ENCODE peak calls at places on chromosomes 7 and 10, in six cellular contexts. One of them, this sample, is unnamed.

GRCh38 chr7:91165846-91166230 is 98.4 kb upstream of the FZD1 start:
- ATAC-seq in central memory CD8-positive, alpha-beta T cell: no peak
- ATAC-seq in WTC11: no peak
- ATAC-seq in T-helper 17 cell: no peak
- ATAC-seq in activated naive CD8-positive, alpha-beta T cell treated with anti-CD3 and anti-CD28 coated beads, Interleukin-2, amount 10 ng/mL, durations not matched to agents 7 days and 5 days: no peak
- ATAC-seq in mucosa of descending colon: no peak
- ATAC-seq in this sample: no peak

GRCh38 chr7:131691454-131692130 is 135.2 kb upstream of the PODXL start:
- ATAC-seq in activated naive CD8-positive, alpha-beta T cell treated with anti-CD3 and anti-CD28 coated beads, Interleukin-2, amount 10 ng/mL, durations not matched to agents 7 days and 5 days: no peak
- ATAC-seq in central memory CD8-positive, alpha-beta T cell: no peak
- ATAC-seq in WTC11: no peak
- ATAC-seq in T-helper 17 cell: no peak
- ATAC-seq in mucosa of descending colon: no peak
- ATAC-seq in this sample: no peak

GRCh38 chr7:28008171-28008570 is 172.4 kb downstream of the JAZF1 start:
- ATAC-seq in WTC11: no peak
- ATAC-seq in central memory CD8-positive, alpha-beta T cell: no peak
- ATAC-seq in T-helper 17 cell: no peak
- ATAC-seq in activated naive CD8-positive, alpha-beta T cell treated with anti-CD3 and anti-CD28 coated beads, Interleukin-2, amount 10 ng/mL, durations not matched to agents 7 days and 5 days: no peak
- ATAC-seq in mucosa of descending colon: no peak
- ATAC-seq in this sample: no peak

GRCh38 chr10:70145166-70145665 is 1.3 kb downstream of the TYSND1 start:
- ATAC-seq in T-helper 17 cell: peak; percentile 2
- ATAC-seq in activated naive CD8-positive, alpha-beta T cell treated with anti-CD3 and anti-CD28 coated beads, Interleukin-2, amount 10 ng/mL, durations not matched to agents 7 days and 5 days: no peak
- ATAC-seq in central memory CD8-positive, alpha-beta T cell: no peak
- ATAC-seq in WTC11: no peak
- ATAC-seq in mucosa of descending colon: no peak
- ATAC-seq in this sample: peak; percentile 9

GRCh38 chr10:75926763-75927162 is 495.3 kb downstream of the LRMDA start:
- ATAC-seq in T-helper 17 cell: no peak
- ATAC-seq in central memory CD8-positive, alpha-beta T cell: no peak
- ATAC-seq in mucosa of descending colon: no peak
- ATAC-seq in activated naive CD8-positive, alpha-beta T cell treated with anti-CD3 and anti-CD28 coated beads, Interleukin-2, amount 10 ng/mL, durations not matched to agents 7 days and 5 days: no peak
- ATAC-seq in WTC11: peak; percentile 55
- ATAC-seq in this sample: peak; percentile 77

GRCh38 chr10:60494774-60495173 is 105.1 kb upstream of the ANK3 start:
- ATAC-seq in central memory CD8-positive, alpha-beta T cell: no peak
- ATAC-seq in T-helper 17 cell: no peak
- ATAC-seq in activated naive CD8-positive, alpha-beta T cell treated with anti-CD3 and anti-CD28 coated beads, Interleukin-2, amount 10 ng/mL, durations not matched to agents 7 days and 5 days: no peak
- ATAC-seq in mucosa of descending colon: no peak
- ATAC-seq in WTC11: no peak
- ATAC-seq in this sample: peak; percentile 70

GRCh38 chr10:6445671-6446278 is 134.3 kb downstream of the PRKCQ start:
- ATAC-seq in T-helper 17 cell: peak; percentile 68
- ATAC-seq in activated naive CD8-positive, alpha-beta T cell treated with anti-CD3 and anti-CD28 coated beads, Interleukin-2, amount 10 ng/mL, durations not matched to agents 7 days and 5 days: no peak
- ATAC-seq in central memory CD8-positive, alpha-beta T cell: peak; percentile 43
- ATAC-seq in mucosa of descending colon: peak; percentile 45
- ATAC-seq in WTC11: peak; percentile 48
- ATAC-seq in this sample: peak; percentile 29

GRCh38 chr7:135282621-135283295 is 49.1 kb downstream of the STRA8 start:
- ATAC-seq in mucosa of descending colon: no peak
- ATAC-seq in central memory CD8-positive, alpha-beta T cell: no peak
- ATAC-seq in activated naive CD8-positive, alpha-beta T cell treated with anti-CD3 and anti-CD28 coated beads, Interleukin-2, amount 10 ng/mL, durations not matched to agents 7 days and 5 days: no peak
- ATAC-seq in WTC11: no peak
- ATAC-seq in T-helper 17 cell: peak; percentile 52
- ATAC-seq in this sample: no peak

GRCh38 chr7:93365341-93365740 is 133.2 kb downstream of the VPS50 start:
- ATAC-seq in mucosa of descending colon: no peak
- ATAC-seq in WTC11: no peak
- ATAC-seq in T-helper 17 cell: no peak
- ATAC-seq in central memory CD8-positive, alpha-beta T cell: no peak
- ATAC-seq in activated naive CD8-positive, alpha-beta T cell treated with anti-CD3 and anti-CD28 coated beads, Interleukin-2, amount 10 ng/mL, durations not matched to agents 7 days and 5 days: no peak
- ATAC-seq in this sample: no peak

GRCh38 chr7:6291531-6291930 is 19.1 kb upstream of the CYTH3 start:
- ATAC-seq in T-helper 17 cell: no peak
- ATAC-seq in activated naive CD8-positive, alpha-beta T cell treated with anti-CD3 and anti-CD28 coated beads, Interleukin-2, amount 10 ng/mL, durations not matched to agents 7 days and 5 days: no peak
- ATAC-seq in WTC11: no peak
- ATAC-seq in mucosa of descending colon: no peak
- ATAC-seq in central memory CD8-positive, alpha-beta T cell: no peak
- ATAC-seq in this sample: no peak

GRCh38 chr7:74231232-74231590 is 21.4 kb downstream of the LAT2 start:
- ATAC-seq in WTC11: no peak
- ATAC-seq in mucosa of descending colon: peak; percentile 56
- ATAC-seq in T-helper 17 cell: peak; percentile 71
- ATAC-seq in central memory CD8-positive, alpha-beta T cell: no peak
- ATAC-seq in activated naive CD8-positive, alpha-beta T cell treated with anti-CD3 and anti-CD28 coated beads, Interleukin-2, amount 10 ng/mL, durations not matched to agents 7 days and 5 days: peak; percentile 41
- ATAC-seq in this sample: no peak

GRCh38 chr7:6558837-6559236 is 7.6 kb upstream of the GRID2IP start:
- ATAC-seq in central memory CD8-positive, alpha-beta T cell: no peak
- ATAC-seq in mucosa of descending colon: peak; percentile 47
- ATAC-seq in T-helper 17 cell: no peak
- ATAC-seq in WTC11: peak; percentile 75
- ATAC-seq in activated naive CD8-positive, alpha-beta T cell treated with anti-CD3 and anti-CD28 coated beads, Interleukin-2, amount 10 ng/mL, durations not matched to agents 7 days and 5 days: peak; percentile 37
- ATAC-seq in this sample: peak; percentile 43

GRCh38 chr7:120996333-120996982 is 7.9 kb downstream of the CPED1 start:
- ATAC-seq in WTC11: no peak
- ATAC-seq in central memory CD8-positive, alpha-beta T cell: peak; percentile 81
- ATAC-seq in T-helper 17 cell: peak; percentile 87
- ATAC-seq in activated naive CD8-positive, alpha-beta T cell treated with anti-CD3 and anti-CD28 coated beads, Interleukin-2, amount 10 ng/mL, durations not matched to agents 7 days and 5 days: no peak
- ATAC-seq in mucosa of descending colon: peak; percentile 89
- ATAC-seq in this sample: peak; percentile 56

GRCh38 chr7:68429376-68430117 is 1168.7 kb upstream of the AUTS2 start:
- ATAC-seq in central memory CD8-positive, alpha-beta T cell: no peak
- ATAC-seq in mucosa of descending colon: no peak
- ATAC-seq in T-helper 17 cell: no peak
- ATAC-seq in activated naive CD8-positive, alpha-beta T cell treated with anti-CD3 and anti-CD28 coated beads, Interleukin-2, amount 10 ng/mL, durations not matched to agents 7 days and 5 days: no peak
- ATAC-seq in WTC11: no peak
- ATAC-seq in this sample: no peak

GRCh38 chr7:107494315-107494751 is 24.5 kb downstream of the GPR22 start:
- ATAC-seq in central memory CD8-positive, alpha-beta T cell: no peak
- ATAC-seq in activated naive CD8-positive, alpha-beta T cell treated with anti-CD3 and anti-CD28 coated beads, Interleukin-2, amount 10 ng/mL, durations not matched to agents 7 days and 5 days: no peak
- ATAC-seq in mucosa of descending colon: peak; percentile 88
- ATAC-seq in T-helper 17 cell: no peak
- ATAC-seq in WTC11: no peak
- ATAC-seq in this sample: peak; percentile 42

GRCh38 chr10:31390804-31391203 is 71.8 kb downstream of the ZEB1 start:
- ATAC-seq in mucosa of descending colon: no peak
- ATAC-seq in WTC11: no peak
- ATAC-seq in activated naive CD8-positive, alpha-beta T cell treated with anti-CD3 and anti-CD28 coated beads, Interleukin-2, amount 10 ng/mL, durations not matched to agents 7 days and 5 days: no peak
- ATAC-seq in T-helper 17 cell: no peak
- ATAC-seq in central memory CD8-positive, alpha-beta T cell: no peak
- ATAC-seq in this sample: no peak

GRCh38 chr10:60687679-60688078 is 90.6 kb upstream of the CDK1 start:
- ATAC-seq in activated naive CD8-positive, alpha-beta T cell treated with anti-CD3 and anti-CD28 coated beads, Interleukin-2, amount 10 ng/mL, durations not matched to agents 7 days and 5 days: no peak
- ATAC-seq in T-helper 17 cell: no peak
- ATAC-seq in central memory CD8-positive, alpha-beta T cell: no peak
- ATAC-seq in mucosa of descending colon: no peak
- ATAC-seq in WTC11: no peak
- ATAC-seq in this sample: no peak

GRCh38 chr10:5534880-5535856 is 10.4 kb downstream of the CALML3 start:
- ATAC-seq in activated naive CD8-positive, alpha-beta T cell treated with anti-CD3 and anti-CD28 coated beads, Interleukin-2, amount 10 ng/mL, durations not matched to agents 7 days and 5 days: no peak
- ATAC-seq in WTC11: no peak
- ATAC-seq in mucosa of descending colon: no peak
- ATAC-seq in central memory CD8-positive, alpha-beta T cell: no peak
- ATAC-seq in T-helper 17 cell: no peak
- ATAC-seq in this sample: no peak

GRCh38 chr7:100575206-100575631 is 1.5 kb upstream of the SAP25 start:
- ATAC-seq in activated naive CD8-positive, alpha-beta T cell treated with anti-CD3 and anti-CD28 coated beads, Interleukin-2, amount 10 ng/mL, durations not matched to agents 7 days and 5 days: no peak
- ATAC-seq in T-helper 17 cell: no peak
- ATAC-seq in WTC11: no peak
- ATAC-seq in central memory CD8-positive, alpha-beta T cell: no peak
- ATAC-seq in mucosa of descending colon: peak; percentile 27
- ATAC-seq in this sample: peak; percentile 4

GRCh38 chr10:61943699-61944444 is 42.4 kb downstream of the ARID5B start:
- ATAC-seq in T-helper 17 cell: peak; percentile 71
- ATAC-seq in WTC11: no peak
- ATAC-seq in central memory CD8-positive, alpha-beta T cell: peak; percentile 53
- ATAC-seq in mucosa of descending colon: peak; percentile 49
- ATAC-seq in activated naive CD8-positive, alpha-beta T cell treated with anti-CD3 and anti-CD28 coated beads, Interleukin-2, amount 10 ng/mL, durations not matched to agents 7 days and 5 days: peak; percentile 43
- ATAC-seq in this sample: peak; percentile 81

GRCh38 chr7:151729521-151729921 is 147.4 kb downstream of the PRKAG2 start:
- ATAC-seq in WTC11: no peak
- ATAC-seq in central memory CD8-positive, alpha-beta T cell: no peak
- ATAC-seq in mucosa of descending colon: no peak
- ATAC-seq in activated naive CD8-positive, alpha-beta T cell treated with anti-CD3 and anti-CD28 coated beads, Interleukin-2, amount 10 ng/mL, durations not matched to agents 7 days and 5 days: no peak
- ATAC-seq in T-helper 17 cell: no peak
- ATAC-seq in this sample: no peak

GRCh38 chr10:110625951-110626855 is 17.9 kb upstream of the RBM20 start:
- ATAC-seq in mucosa of descending colon: peak; percentile 56
- ATAC-seq in central memory CD8-positive, alpha-beta T cell: no peak
- ATAC-seq in WTC11: no peak
- ATAC-seq in activated naive CD8-positive, alpha-beta T cell treated with anti-CD3 and anti-CD28 coated beads, Interleukin-2, amount 10 ng/mL, durations not matched to agents 7 days and 5 days: no peak
- ATAC-seq in T-helper 17 cell: no peak
- ATAC-seq in this sample: no peak

GRCh38 chr7:25742287-25742686 is 409.7 kb upstream of the NFE2L3 start:
- ATAC-seq in activated naive CD8-positive, alpha-beta T cell treated with anti-CD3 and anti-CD28 coated beads, Interleukin-2, amount 10 ng/mL, durations not matched to agents 7 days and 5 days: no peak
- ATAC-seq in central memory CD8-positive, alpha-beta T cell: no peak
- ATAC-seq in WTC11: no peak
- ATAC-seq in mucosa of descending colon: no peak
- ATAC-seq in T-helper 17 cell: no peak
- ATAC-seq in this sample: no peak

GRCh38 chr7:77326131-77326530 is 90.0 kb downstream of the GSAP start:
- ATAC-seq in activated naive CD8-positive, alpha-beta T cell treated with anti-CD3 and anti-CD28 coated beads, Interleukin-2, amount 10 ng/mL, durations not matched to agents 7 days and 5 days: no peak
- ATAC-seq in central memory CD8-positive, alpha-beta T cell: no peak
- ATAC-seq in mucosa of descending colon: no peak
- ATAC-seq in WTC11: no peak
- ATAC-seq in T-helper 17 cell: no peak
- ATAC-seq in this sample: peak; percentile 32

GRCh38 chr7:2709553-2710165 is 21.7 kb downstream of the AMZ1 start:
- ATAC-seq in central memory CD8-positive, alpha-beta T cell: peak; percentile 74
- ATAC-seq in WTC11: peak; percentile 94
- ATAC-seq in activated naive CD8-positive, alpha-beta T cell treated with anti-CD3 and anti-CD28 coated beads, Interleukin-2, amount 10 ng/mL, durations not matched to agents 7 days and 5 days: peak; percentile 91
- ATAC-seq in mucosa of descending colon: peak; percentile 95
- ATAC-seq in T-helper 17 cell: peak; percentile 79
- ATAC-seq in this sample: peak; percentile 87

GRCh38 chr10:79170226-79170752 is 101.5 kb downstream of the ZMIZ1 start:
- ATAC-seq in central memory CD8-positive, alpha-beta T cell: no peak
- ATAC-seq in activated naive CD8-positive, alpha-beta T cell treated with anti-CD3 and anti-CD28 coated beads, Interleukin-2, amount 10 ng/mL, durations not matched to agents 7 days and 5 days: no peak
- ATAC-seq in mucosa of descending colon: no peak
- ATAC-seq in WTC11: no peak
- ATAC-seq in T-helper 17 cell: no peak
- ATAC-seq in this sample: no peak

GRCh38 chr10:13795653-13796555 is 209.1 kb downstream of the PRPF18 start:
- ATAC-seq in mucosa of descending colon: peak; percentile 70
- ATAC-seq in activated naive CD8-positive, alpha-beta T cell treated with anti-CD3 and anti-CD28 coated beads, Interleukin-2, amount 10 ng/mL, durations not matched to agents 7 days and 5 days: peak; percentile 48
- ATAC-seq in WTC11: no peak
- ATAC-seq in T-helper 17 cell: peak; percentile 65
- ATAC-seq in central memory CD8-positive, alpha-beta T cell: peak; percentile 55
- ATAC-seq in this sample: no peak

GRCh38 chr10:42553064-42553407 is 85.3 kb downstream of the ZNF33B start:
- ATAC-seq in T-helper 17 cell: peak; percentile 1
- ATAC-seq in WTC11: peak; percentile 6
- ATAC-seq in activated naive CD8-positive, alpha-beta T cell treated with anti-CD3 and anti-CD28 coated beads, Interleukin-2, amount 10 ng/mL, durations not matched to agents 7 days and 5 days: peak; percentile 10
- ATAC-seq in central memory CD8-positive, alpha-beta T cell: no peak
- ATAC-seq in mucosa of descending colon: peak; percentile 15
- ATAC-seq in this sample: no peak

GRCh38 chr7:47807756-47808155 is 140.5 kb downstream of the PKD1L1 start:
- ATAC-seq in WTC11: peak; percentile 86
- ATAC-seq in T-helper 17 cell: no peak
- ATAC-seq in activated naive CD8-positive, alpha-beta T cell treated with anti-CD3 and anti-CD28 coated beads, Interleukin-2, amount 10 ng/mL, durations not matched to agents 7 days and 5 days: no peak
- ATAC-seq in mucosa of descending colon: peak; percentile 22
- ATAC-seq in central memory CD8-positive, alpha-beta T cell: no peak
- ATAC-seq in this sample: no peak

GRCh38 chr7:118858651-118859149 is 634.2 kb downstream of the ANKRD7 start:
- ATAC-seq in activated naive CD8-positive, alpha-beta T cell treated with anti-CD3 and anti-CD28 coated beads, Interleukin-2, amount 10 ng/mL, durations not matched to agents 7 days and 5 days: no peak
- ATAC-seq in central memory CD8-positive, alpha-beta T cell: no peak
- ATAC-seq in mucosa of descending colon: no peak
- ATAC-seq in WTC11: peak; percentile 46
- ATAC-seq in T-helper 17 cell: no peak
- ATAC-seq in this sample: peak; percentile 48

GRCh38 chr7:84591897-84592296 is 397.3 kb upstream of the SEMA3A start:
- ATAC-seq in T-helper 17 cell: no peak
- ATAC-seq in central memory CD8-positive, alpha-beta T cell: no peak
- ATAC-seq in WTC11: no peak
- ATAC-seq in activated naive CD8-positive, alpha-beta T cell treated with anti-CD3 and anti-CD28 coated beads, Interleukin-2, amount 10 ng/mL, durations not matched to agents 7 days and 5 days: no peak
- ATAC-seq in mucosa of descending colon: no peak
- ATAC-seq in this sample: no peak

GRCh38 chr10:75449320-75450061 is 18.1 kb downstream of the LRMDA start:
- ATAC-seq in central memory CD8-positive, alpha-beta T cell: no peak
- ATAC-seq in WTC11: no peak
- ATAC-seq in activated naive CD8-positive, alpha-beta T cell treated with anti-CD3 and anti-CD28 coated beads, Interleukin-2, amount 10 ng/mL, durations not matched to agents 7 days and 5 days: no peak
- ATAC-seq in mucosa of descending colon: peak; percentile 63
- ATAC-seq in T-helper 17 cell: no peak
- ATAC-seq in this sample: no peak

GRCh38 chr10:132196178-132197113 is 9.7 kb downstream of the DPYSL4 start:
- ATAC-seq in WTC11: no peak
- ATAC-seq in mucosa of descending colon: no peak
- ATAC-seq in T-helper 17 cell: no peak
- ATAC-seq in central memory CD8-positive, alpha-beta T cell: no peak
- ATAC-seq in activated naive CD8-positive, alpha-beta T cell treated with anti-CD3 and anti-CD28 coated beads, Interleukin-2, amount 10 ng/mL, durations not matched to agents 7 days and 5 days: no peak
- ATAC-seq in this sample: no peak

GRCh38 chr7:8201846-8202441 is 60.0 kb downstream of the ICA1 start:
- ATAC-seq in mucosa of descending colon: no peak
- ATAC-seq in central memory CD8-positive, alpha-beta T cell: no peak
- ATAC-seq in activated naive CD8-positive, alpha-beta T cell treated with anti-CD3 and anti-CD28 coated beads, Interleukin-2, amount 10 ng/mL, durations not matched to agents 7 days and 5 days: no peak
- ATAC-seq in T-helper 17 cell: no peak
- ATAC-seq in WTC11: no peak
- ATAC-seq in this sample: peak; percentile 42

This sample was measured in esophagus mucosa.